ENCODE peak calls at places on chromosomes 5 and 9, in five cellular contexts. One of them, this sample, is unnamed.
A peak's percentile ranks its signal among the peaks of the same experiment; 100 is the strongest.

GRCh38 chr9:683509-684021 is 157.9 kb upstream of the DMRT1 start:
- ATAC-seq in right lobe of liver: no peak
- ATAC-seq in HCT116: no peak
- ATAC-seq in HepG2: no peak
- ATAC-seq in heart left ventricle: no peak
- ATAC-seq in this sample: no peak

GRCh38 chr9:89536618-89537017 is 38.7 kb upstream of the SEMA4D start:
- ATAC-seq in HCT116: no peak
- ATAC-seq in HepG2: no peak
- ATAC-seq in right lobe of liver: no peak
- ATAC-seq in heart left ventricle: no peak
- ATAC-seq in this sample: no peak

GRCh38 chr9:109560470-109561132 is 62.5 kb upstream of the PTPN3 start:
- ATAC-seq in HCT116: peak; percentile 99
- ATAC-seq in right lobe of liver: peak; percentile 67
- ATAC-seq in heart left ventricle: peak; percentile 94
- ATAC-seq in HepG2: peak; percentile 96
- ATAC-seq in this sample: no peak

GRCh38 chr9:4069457-4070162 is 230.3 kb downstream of the GLIS3 start:
- ATAC-seq in heart left ventricle: no peak
- ATAC-seq in right lobe of liver: peak; percentile 14
- ATAC-seq in HCT116: no peak
- ATAC-seq in HepG2: no peak
- ATAC-seq in this sample: no peak

GRCh38 chr5:56737918-56738606 is 77.3 kb upstream of the MAP3K1 start:
- ATAC-seq in right lobe of liver: no peak
- ATAC-seq in HCT116: no peak
- ATAC-seq in HepG2: no peak
- ATAC-seq in heart left ventricle: no peak
- ATAC-seq in this sample: no peak

GRCh38 chr5:170235881-170236864 is 3.4 kb downstream of the C5orf58 start:
- ATAC-seq in HCT116: no peak
- ATAC-seq in HepG2: peak; percentile 53
- ATAC-seq in right lobe of liver: peak; percentile 48
- ATAC-seq in heart left ventricle: no peak
- ATAC-seq in this sample: no peak

GRCh38 chr5:88660326-88660946 is 222.5 kb downstream of the MEF2C start:
- ATAC-seq in heart left ventricle: no peak
- ATAC-seq in HCT116: peak; percentile 59
- ATAC-seq in HepG2: no peak
- ATAC-seq in right lobe of liver: no peak
- ATAC-seq in this sample: no peak

GRCh38 chr5:131541766-131542165 is 93.3 kb downstream of the RAPGEF6 start:
- ATAC-seq in HepG2: no peak
- ATAC-seq in HCT116: no peak
- ATAC-seq in heart left ventricle: no peak
- ATAC-seq in right lobe of liver: no peak
- ATAC-seq in this sample: no peak

GRCh38 chr5:170287532-170287931 is 10.0 kb downstream of the LCP2 start:
- ATAC-seq in HepG2: no peak
- ATAC-seq in right lobe of liver: peak; percentile 58
- ATAC-seq in heart left ventricle: peak; percentile 75
- ATAC-seq in HCT116: no peak
- ATAC-seq in this sample: peak; percentile 84

GRCh38 chr5:104932431-104932830 is 1369.8 kb upstream of the NUDT12 start:
- ATAC-seq in HepG2: no peak
- ATAC-seq in HCT116: no peak
- ATAC-seq in heart left ventricle: no peak
- ATAC-seq in right lobe of liver: no peak
- ATAC-seq in this sample: no peak

GRCh38 chr9:38489057-38489456 is 64.8 kb upstream of the IGFBPL1 start:
- ATAC-seq in right lobe of liver: no peak
- ATAC-seq in HCT116: no peak
- ATAC-seq in HepG2: no peak
- ATAC-seq in heart left ventricle: no peak
- ATAC-seq in this sample: no peak

GRCh38 chr5:159309689-159310433 is 20.4 kb downstream of the IL12B start:
- ATAC-seq in right lobe of liver: no peak
- ATAC-seq in HepG2: no peak
- ATAC-seq in heart left ventricle: no peak
- ATAC-seq in HCT116: no peak
- ATAC-seq in this sample: no peak

GRCh38 chr9:105700598-105701544 is 6.5 kb downstream of the TMEM38B start:
- ATAC-seq in right lobe of liver: peak; percentile 46
- ATAC-seq in heart left ventricle: no peak
- ATAC-seq in HCT116: no peak
- ATAC-seq in HepG2: no peak
- ATAC-seq in this sample: no peak

GRCh38 chr9:12853021-12853420 is 78.2 kb downstream of the LURAP1L start:
- ATAC-seq in HCT116: no peak
- ATAC-seq in HepG2: no peak
- ATAC-seq in right lobe of liver: no peak
- ATAC-seq in heart left ventricle: no peak
- ATAC-seq in this sample: no peak

GRCh38 chr9:37971107-37971459 is 67.2 kb upstream of the SLC25A51 start:
- ATAC-seq in right lobe of liver: no peak
- ATAC-seq in HCT116: no peak
- ATAC-seq in HepG2: no peak
- ATAC-seq in heart left ventricle: no peak
- ATAC-seq in this sample: peak; percentile 12

GRCh38 chr9:93096811-93097382 is 880 bp downstream of the CARD19 start:
- ATAC-seq in heart left ventricle: no peak
- ATAC-seq in right lobe of liver: no peak
- ATAC-seq in HCT116: no peak
- ATAC-seq in HepG2: no peak
- ATAC-seq in this sample: no peak

GRCh38 chr9:137188086-137188489 is 272 bp downstream of the ANAPC2 start:
- ATAC-seq in HCT116: peak; percentile 18
- ATAC-seq in HepG2: peak; percentile 2
- ATAC-seq in heart left ventricle: no peak
- ATAC-seq in right lobe of liver: no peak
- ATAC-seq in this sample: no peak

GRCh38 chr9:36802171-36802920 is 229.7 kb downstream of the MELK start:
- ATAC-seq in heart left ventricle: no peak
- ATAC-seq in HCT116: no peak
- ATAC-seq in right lobe of liver: peak; percentile 65
- ATAC-seq in HepG2: no peak
- ATAC-seq in this sample: no peak

GRCh38 chr5:73974871-73975351 is 348.9 kb downstream of the ARHGEF28 start:
- ATAC-seq in HCT116: no peak
- ATAC-seq in HepG2: peak; percentile 75
- ATAC-seq in heart left ventricle: no peak
- ATAC-seq in right lobe of liver: peak; percentile 81
- ATAC-seq in this sample: no peak

GRCh38 chr5:43548358-43548757 is 8.5 kb downstream of the PAIP1 start:
- ATAC-seq in HepG2: no peak
- ATAC-seq in HCT116: no peak
- ATAC-seq in heart left ventricle: no peak
- ATAC-seq in right lobe of liver: no peak
- ATAC-seq in this sample: no peak

GRCh38 chr5:43555895-43556606 is 826 bp downstream of the PAIP1 start:
- ATAC-seq in HepG2: peak; percentile 32
- ATAC-seq in HCT116: peak; percentile 56
- ATAC-seq in right lobe of liver: peak; percentile 53
- ATAC-seq in heart left ventricle: peak; percentile 66
- ATAC-seq in this sample: peak; percentile 66

GRCh38 chr5:43554497-43554896 is 2.4 kb downstream of the PAIP1 start:
- ATAC-seq in HCT116: no peak
- ATAC-seq in right lobe of liver: no peak
- ATAC-seq in heart left ventricle: no peak
- ATAC-seq in HepG2: no peak
- ATAC-seq in this sample: no peak

GRCh38 chr5:43556857-43557593 is at the start of gene PAIP1:
- ATAC-seq in HepG2: peak; percentile 89
- ATAC-seq in HCT116: peak; percentile 89
- ATAC-seq in right lobe of liver: peak; percentile 93
- ATAC-seq in heart left ventricle: peak; percentile 8
- ATAC-seq in this sample: peak; percentile 91

DNA sequence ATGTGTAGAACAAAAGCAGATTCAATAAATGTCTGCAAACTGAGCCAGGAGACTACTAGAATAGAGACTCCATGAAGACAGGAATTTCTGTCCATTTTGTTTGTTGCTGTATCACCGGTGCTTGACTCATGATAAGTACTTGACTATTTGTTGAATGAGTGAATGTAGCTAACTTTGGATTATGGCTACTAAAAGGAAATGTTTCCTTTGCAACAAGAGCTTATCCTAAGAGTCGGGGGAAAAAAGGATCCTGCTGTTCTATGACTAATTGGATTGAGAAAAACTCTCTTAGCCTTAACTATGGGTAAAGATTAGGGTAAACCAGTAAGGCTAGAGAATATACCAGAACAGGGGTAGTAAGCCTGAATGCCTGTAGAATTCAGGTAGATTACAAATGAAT is 3.5 kb downstream of the PAIP1 start:
- ATAC-seq in HCT116: no peak
- ATAC-seq in HepG2: no peak
- ATAC-seq in heart left ventricle: no peak
- ATAC-seq in right lobe of liver: no peak
- ATAC-seq in this sample: no peak
- H3K4me1 ChIP-seq in HCT116: peaks cover 10% of the 10 kb centered on the region
- H3K4me1 ChIP-seq in HepG2: peaks cover 44% of the 10 kb centered on the region
- H3K4me1 ChIP-seq in heart left ventricle: peaks cover 29% of the 10 kb centered on the region
- H3K4me1 ChIP-seq in right lobe of liver: no peaks in the 10 kb centered on the region
- H3K4me1 ChIP-seq in this sample: peaks cover 19% of the 10 kb centered on the region

DNA sequence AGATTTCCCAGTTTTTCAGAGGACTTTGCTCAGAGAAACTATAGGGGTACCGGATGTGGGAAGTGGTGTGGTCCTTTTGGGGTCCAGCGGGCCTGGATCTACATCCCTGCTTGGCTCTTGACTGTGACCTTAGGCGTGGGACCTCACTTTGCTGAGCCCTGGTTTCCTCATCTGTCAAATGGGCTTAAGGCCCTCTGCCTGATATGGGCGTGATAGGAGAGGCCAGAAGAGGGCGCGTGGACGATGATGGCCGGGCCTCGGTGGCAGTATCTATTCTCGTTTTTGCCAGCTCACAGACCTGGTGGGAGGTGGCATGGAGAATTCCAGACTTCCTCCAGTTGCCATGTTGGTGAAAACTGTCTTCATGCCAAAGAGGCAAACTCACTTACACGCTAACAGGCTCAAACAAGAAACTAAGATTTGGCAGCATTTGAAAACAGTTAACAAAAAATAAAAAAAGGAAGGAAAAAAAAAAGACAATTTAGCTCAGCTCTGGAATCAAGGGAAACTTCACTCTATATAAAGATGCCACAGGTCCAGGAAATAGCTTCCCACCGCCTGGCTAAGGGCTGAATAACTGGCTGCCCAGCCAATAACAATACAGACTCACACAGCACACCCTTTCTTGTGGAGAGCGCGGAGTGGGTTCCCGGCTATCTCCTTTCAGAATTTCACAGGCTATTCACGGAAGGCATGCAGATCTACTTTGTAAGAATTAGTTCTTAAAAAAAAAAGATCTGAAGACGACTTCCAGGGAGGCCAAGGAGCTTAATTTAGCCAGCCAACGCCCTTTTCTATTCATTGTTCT is 1.7 kb downstream of the SH3PXD2B start:
- ATAC-seq in heart left ventricle: peak; percentile 22
- ATAC-seq in HCT116: peak; percentile 31
- ATAC-seq in HepG2: no peak
- ATAC-seq in right lobe of liver: no peak
- ATAC-seq in this sample: peak; percentile 44
- TF ChIP-seq POLR2A in heart left ventricle: no peak
- TF ChIP-seq POLR2A in HCT116: no peak
- TF ChIP-seq POLR2A in HepG2: no peak
- TF ChIP-seq POLR2A in right lobe of liver: no peak
- TF ChIP-seq POLR2A in this sample: no peak

GRCh38 chr5:151901611-151902010 is 23.0 kb downstream of the GLRA1 start:
- ATAC-seq in HCT116: no peak
- ATAC-seq in HepG2: no peak
- ATAC-seq in heart left ventricle: no peak
- ATAC-seq in right lobe of liver: no peak
- ATAC-seq in this sample: no peak
- H3K27me3 ChIP-seq in HCT116: peaks cover 46% of the 10 kb centered on the region
- H3K27me3 ChIP-seq in HepG2: no peaks in the 10 kb centered on the region
- H3K27me3 ChIP-seq in heart left ventricle: no peaks in the 10 kb centered on the region
- H3K27me3 ChIP-seq in right lobe of liver: no peaks in the 10 kb centered on the region
- H3K27me3 ChIP-seq in this sample: no peaks in the 10 kb centered on the region

DNA sequence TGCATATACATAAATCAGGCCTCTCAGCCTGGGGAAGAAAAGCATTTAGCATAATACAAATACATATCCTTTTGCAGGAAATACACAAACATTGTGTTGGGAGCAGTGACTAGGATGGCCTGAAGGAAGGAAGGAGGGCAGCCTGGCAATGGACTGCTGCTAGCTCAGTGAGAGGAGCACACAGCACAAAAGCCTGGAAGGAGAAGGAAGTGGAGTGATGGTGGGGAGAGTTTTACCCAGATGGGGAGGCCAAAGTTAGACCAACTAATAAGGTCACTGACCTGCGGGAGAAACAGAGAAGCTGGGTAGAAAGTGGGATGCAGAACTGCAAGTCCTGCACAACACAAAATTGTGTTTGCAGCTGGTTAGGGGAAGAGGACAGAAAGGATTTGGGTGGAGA is 39.6 kb downstream of the SEMA6A start:
- ATAC-seq in HepG2: no peak
- ATAC-seq in right lobe of liver: peak; percentile 77
- ATAC-seq in heart left ventricle: no peak
- ATAC-seq in HCT116: no peak
- ATAC-seq in this sample: no peak
- H3K4me1 ChIP-seq in HepG2: peaks cover 82% of the 10 kb centered on the region
- H3K4me1 ChIP-seq in right lobe of liver: no peaks in the 10 kb centered on the region
- H3K4me1 ChIP-seq in heart left ventricle: peaks cover 16% of the 10 kb centered on the region
- H3K4me1 ChIP-seq in HCT116: no peaks in the 10 kb centered on the region
- H3K4me1 ChIP-seq in this sample: no peaks in the 10 kb centered on the region

This sample was measured in gastroesophageal sphincter.